ENCODE peak calls at places on chromosomes 13 and 19, in six cellular contexts. G is T-cell, K is BJ, W is GM23338, I is hippocampal formation, M is glomerular endothelial cell. P is an unnamed sample.

GRCh38 chr13:60267498-60268202 is 103.9 kb upstream of the DIAPH3 start:
- DNase-seq in I (no peak), K (no peak), G (peak), M (no peak), W (peak), P (no peak)

GRCh38 chr19:55700813-55701212 is 25.8 kb downstream of the EPN1 start:
- DNase-seq in M (no peak), W (no peak), I (no peak), G (no peak), K (no peak), P (no peak)

GRCh38 chr19:39080431-39080830 is 3.7 kb upstream of the ACP7 start:
- DNase-seq in W (no peak), M (no peak), K (no peak), G (no peak), I (no peak), P (no peak)

GRCh38 chr19:51203941-51204720 is 20.7 kb upstream of the CD33 start:
- DNase-seq in K (no peak), I (no peak), W (no peak), M (no peak), G (no peak), P (no peak)

GRCh38 chr13:67377919-67378318 is 147.8 kb upstream of the PCDH9 start:
- DNase-seq in G (no peak), W (no peak), M (no peak), K (no peak), I (no peak), P (no peak)

GRCh38 chr19:49442793-49443365 is 1.6 kb upstream of the SLC17A7 start:
- DNase-seq in I (peak), W (peak), K (no peak), G (no peak), M (no peak), P (peak)

GRCh38 chr19:40530091-40530901 is 46.4 kb upstream of the SHKBP1 start:
- DNase-seq in M (no peak), W (peak), I (no peak), K (no peak), G (no peak), P (no peak)

GRCh38 chr19:13840751-13841338 is 36.1 kb upstream of the NANOS3 start:
- DNase-seq in M (no peak), K (no peak), I (no peak), W (no peak), G (no peak), P (no peak)

GRCh38 chr13:66312312-66313087 is 917.6 kb downstream of the PCDH9 start:
- DNase-seq in G (no peak), I (no peak), K (peak), W (no peak), M (no peak), P (no peak)

P was measured in pulmonary artery endothelial cell.